ENCODE peak calls at places on chromosomes 11 and 22, in six cellular contexts. R is lower lobe of right lung, N is mucosa of descending colon, K is prostate gland, Y is cardiac muscle cell, I is epithelial cell of proximal tubule. G is an unnamed sample.

GRCh38 chr11:34476853-34477252 is 36.7 kb downstream of the ELF5 start:
- DNase-seq in I (no peak), K (no peak), N (no peak), Y (no peak), R (no peak), G (no peak)

GRCh38 chr11:11349870-11350325 is 3.2 kb downstream of the CSNK2A3 start:
- DNase-seq in I (no peak), K (no peak), R (no peak), N (peak; percentile 13), Y (no peak), G (no peak)

GRCh38 chr22:29716814-29717213 is 3.0 kb upstream of the CABP7 start:
- DNase-seq in I (peak; percentile 13), Y (peak; percentile 91), R (peak; percentile 67), K (peak; percentile 35), N (peak; percentile 72), G (no peak)

GRCh38 chr22:38240734-38241252 is 32.0 kb downstream of the TMEM184B start:
- DNase-seq in R (no peak), K (peak; percentile 36), Y (peak; percentile 50), N (peak; percentile 58), I (no peak), G (no peak)

GRCh38 chr11:84721561-84721961 is 905.6 kb downstream of the DLG2 start:
- DNase-seq in I (no peak), N (peak; percentile 3), R (no peak), Y (no peak), K (no peak), G (no peak)

GRCh38 chr11:47506363-47506762 is 46.6 kb downstream of the CELF1 start:
- DNase-seq in I (no peak), Y (no peak), N (no peak), R (no peak), K (no peak), G (no peak)

GRCh38 chr11:34495724-34496377 is 17.7 kb downstream of the ELF5 start:
- DNase-seq in K (no peak), R (peak; percentile 89), I (no peak), Y (no peak), N (no peak), G (no peak)

GRCh38 chr22:36775589-36775965 is 342 bp downstream of the IFT27 start:
- DNase-seq in Y (peak; percentile 49), I (no peak), R (peak; percentile 61), K (peak; percentile 39), N (peak; percentile 46), G (no peak)

GRCh38 chr22:43345761-43346261 is 2.6 kb upstream of the SCUBE1 start:
- DNase-seq in N (no peak), Y (no peak), K (no peak), I (no peak), R (no peak), G (no peak)

GRCh38 chr11:20243974-20244373 is 83.7 kb upstream of the DBX1 start:
- DNase-seq in R (no peak), Y (no peak), K (no peak), N (no peak), I (no peak), G (no peak)
- TF ChIP-seq CTCF in R (no peak), Y (peak; percentile 34), K (no peak), N (no peak), I (peak; percentile 64), G (no peak)

DNA sequence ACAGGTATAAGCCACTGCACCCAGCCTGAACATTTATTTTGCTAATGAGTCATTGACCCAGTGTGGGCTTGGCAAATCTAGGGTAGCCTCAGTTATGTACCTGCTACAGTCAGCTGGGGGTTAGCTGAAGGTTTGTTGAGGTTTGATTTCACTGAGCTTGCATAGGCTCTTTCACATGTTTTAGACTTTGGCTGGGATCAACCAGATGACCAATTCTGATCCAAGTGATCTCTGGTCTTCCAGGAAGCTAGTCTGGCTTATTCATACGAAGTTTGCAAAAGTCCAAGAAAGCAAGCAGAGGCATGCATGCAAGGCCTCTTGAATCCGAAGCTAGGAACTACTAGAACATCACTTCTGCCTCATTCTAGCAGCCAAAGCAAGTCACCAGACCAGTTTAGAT is 21.0 kb downstream of the SERPING1 start:
- DNase-seq in I (no peak), Y (no peak), R (no peak), K (no peak), N (no peak), G (no peak)
- TF ChIP-seq CTCF in I (no peak), Y (no peak), R (no peak), K (no peak), N (no peak), G (no peak)

DNA sequence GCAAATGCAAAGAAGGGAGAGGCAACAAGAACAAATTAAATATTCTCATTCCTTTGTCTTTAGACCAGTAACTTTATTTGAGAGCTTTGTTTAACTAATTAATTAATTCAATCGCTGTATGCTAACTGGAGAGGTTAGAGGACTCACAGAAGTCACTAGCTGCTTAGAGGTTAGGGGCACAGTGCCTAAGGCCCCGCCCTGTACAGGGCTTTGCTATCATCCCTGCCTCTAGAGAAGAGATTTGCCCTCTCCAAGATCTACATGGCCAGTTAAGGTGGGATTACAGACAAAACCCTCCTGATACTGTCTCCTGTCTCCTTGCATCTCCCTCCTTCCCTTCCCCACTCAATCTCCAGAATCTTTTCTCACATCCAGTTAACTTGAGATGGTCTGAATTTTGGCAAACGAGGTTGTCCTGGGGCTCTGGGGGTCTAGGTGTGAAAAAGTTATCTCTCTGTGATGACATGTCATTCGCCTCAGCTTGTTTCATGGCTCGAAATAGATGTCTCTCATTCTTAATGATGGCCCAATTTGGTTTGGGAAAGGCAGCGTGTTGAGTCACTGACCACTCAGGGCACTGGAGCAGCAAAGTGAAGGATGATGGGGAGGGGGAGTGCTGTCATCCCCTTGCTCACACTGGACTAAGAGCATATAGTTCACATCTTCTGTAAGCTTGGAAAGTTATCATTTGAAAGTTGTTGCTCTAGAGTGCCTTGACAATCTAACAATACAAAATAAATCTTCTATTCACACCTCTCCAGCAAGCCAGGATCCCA is 190.9 kb downstream of the KIRREL3 start:
- DNase-seq in R (no peak), I (no peak), N (no peak), Y (peak; percentile 12), K (no peak), G (no peak)
- TF ChIP-seq CTCF in R (no peak), I (no peak), N (no peak), Y (no peak), K (no peak), G (no peak)

GRCh38 chr11:10097615-10098014 is 196.4 kb downstream of the SBF2 start:
- DNase-seq in R (no peak), Y (no peak), N (no peak), I (no peak), K (no peak), G (no peak)
- TF ChIP-seq CTCF in R (no peak), Y (no peak), N (no peak), I (no peak), K (no peak), G (no peak)

DNA sequence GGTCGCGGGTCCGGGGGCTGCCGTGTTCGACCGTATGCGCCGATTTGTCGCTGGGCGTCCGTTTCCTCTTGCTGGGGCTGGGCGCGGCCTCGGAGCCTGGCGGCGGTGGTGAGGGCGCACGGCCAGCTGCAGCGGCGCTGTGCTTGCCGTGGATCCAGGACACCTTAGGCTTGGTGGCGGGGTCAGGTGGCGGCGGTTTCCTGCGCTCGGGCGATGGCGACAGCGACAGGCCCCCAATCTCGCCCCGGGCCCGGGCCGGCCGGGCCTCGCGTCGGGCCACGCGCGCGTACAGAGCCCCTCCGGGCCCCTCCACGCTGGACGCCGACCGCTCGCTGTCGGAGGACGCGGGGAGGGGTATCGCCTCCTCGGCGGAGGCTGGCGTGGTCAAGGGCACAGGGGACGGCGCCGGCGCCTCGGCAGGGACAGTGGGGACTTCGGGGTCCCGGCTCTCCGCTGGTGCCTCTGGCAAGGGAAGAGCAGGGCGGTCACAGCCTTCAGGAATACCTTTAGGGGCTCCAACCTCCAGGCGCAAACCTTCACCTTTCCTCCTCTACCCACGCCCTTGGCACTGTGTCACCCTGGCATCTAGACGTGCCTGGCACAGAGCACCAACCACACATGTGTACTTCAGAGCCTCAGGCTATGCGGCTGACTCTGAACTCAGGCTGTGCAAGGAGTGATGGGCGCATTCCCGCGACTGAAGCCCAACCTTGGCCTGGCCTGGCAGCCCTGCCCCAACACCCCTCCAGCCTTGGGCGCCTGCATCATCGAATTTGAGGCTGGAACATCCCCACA is 11.6 kb downstream of the SCARF2 start:
- DNase-seq in R (no peak), I (no peak), K (no peak), Y (no peak), N (no peak), G (no peak)
- TF ChIP-seq CTCF in R (no peak), I (no peak), K (no peak), Y (no peak), N (no peak), G (no peak)

GRCh38 chr11:74866557-74866956 is 82.3 kb downstream of the XRRA1 start:
- DNase-seq in I (no peak), N (no peak), Y (no peak), R (no peak), K (no peak), G (no peak)

GRCh38 chr11:74871037-74871436 is 77.9 kb downstream of the XRRA1 start:
- DNase-seq in Y (no peak), R (no peak), K (no peak), N (no peak), I (no peak), G (no peak)

DNA sequence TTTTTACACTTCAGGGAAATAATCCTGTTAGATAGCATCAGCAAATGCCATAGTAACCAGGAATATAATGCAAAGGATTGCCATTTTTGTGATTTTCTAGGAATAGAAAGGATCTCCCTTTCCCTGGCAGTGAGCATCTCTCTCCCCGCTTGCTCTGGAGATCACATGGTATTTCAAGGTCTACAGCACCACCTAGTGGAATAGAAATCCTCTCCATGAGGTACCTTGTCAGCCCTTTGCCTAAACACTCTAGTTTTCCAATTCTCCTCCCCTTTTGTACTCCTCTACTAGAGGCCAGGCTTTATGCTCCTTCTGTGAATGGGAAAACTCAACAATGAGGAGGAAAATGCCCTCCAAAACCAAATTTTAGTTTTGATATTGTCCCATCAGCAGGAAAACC is 78.4 kb downstream of the XRRA1 start:
- DNase-seq in I (no peak), Y (no peak), K (no peak), R (no peak), N (no peak), G (no peak)
- TF ChIP-seq CTCF in I (peak; percentile 39), Y (peak; percentile 41), K (no peak), R (peak; percentile 35), N (no peak), G (no peak)

G was measured in omental fat pad.